ENCODE peak calls at places on chromosomes 5 and 9, in four cellular contexts. U, C, R and D are unnamed samples.
A peak's percentile ranks its signal among the peaks of the same experiment; 100 is the strongest.

GRCh38 chr9:34522091-34522887 is 501 bp downstream of the ENHO start:
- DNase-seq in U (no peak), C (no peak), R (no peak), D (no peak)

GRCh38 chr9:70260007-70260443 is 1.2 kb downstream of the SMC5 start:
- DNase-seq in C (no peak), R (no peak), U (no peak), D (no peak)

GRCh38 chr5:78271766-78272165 is 22.7 kb downstream of the AP3B1 start:
- DNase-seq in C (no peak), R (no peak), U (no peak), D (no peak)

GRCh38 chr5:138843789-138844461 is 31.2 kb downstream of the LRRTM2 start:
- DNase-seq in U (no peak), C (no peak), R (no peak), D (no peak)

GRCh38 chr5:136560111-136560510 is 194.8 kb upstream of the TRPC7 start:
- DNase-seq in C (no peak), R (no peak), U (no peak), D (no peak)

GRCh38 chr9:85741112-85741874 is 461 bp downstream of the AGTPBP1 start:
- DNase-seq in R (no peak), C (peak; percentile 34), U (peak; percentile 64), D (peak; percentile 32)

GRCh38 chr5:143976055-143976454 is 164.1 kb downstream of the HMHB1 start:
- DNase-seq in U (no peak), C (no peak), R (no peak), D (no peak)

GRCh38 chr5:52989025-52989780 is at the start of gene ITGA2:
- DNase-seq in U (peak; percentile 36), C (no peak), R (peak; percentile 30), D (peak; percentile 12)

GRCh38 chr5:116574682-116575634 is at the start of gene SEMA6A:
- DNase-seq in R (peak; percentile 79), C (peak; percentile 67), U (peak; percentile 74), D (peak; percentile 75)

GRCh38 chr5:54844905-54845566 is 140.4 kb downstream of the ESM1 start:
- DNase-seq in R (peak; percentile 13), U (no peak), C (no peak), D (no peak)

GRCh38 chr9:107540167-107540566 is 50.6 kb upstream of the KLF4 start:
- DNase-seq in R (no peak), U (no peak), C (no peak), D (no peak)

GRCh38 chr9:96293481-96293880 is 8.5 kb downstream of the HSD17B3 start:
- DNase-seq in R (no peak), C (no peak), U (no peak), D (no peak)

GRCh38 chr5:55920784-55921183 is 69.6 kb downstream of the IL31RA start:
- DNase-seq in U (peak; percentile 20), R (no peak), C (no peak), D (no peak)

GRCh38 chr5:9765421-9765820 is 135.3 kb upstream of the TAS2R1 start:
- DNase-seq in C (no peak), U (no peak), R (no peak), D (no peak)

GRCh38 chr5:127567026-127567768 is 49.8 kb downstream of the PRRC1 start:
- DNase-seq in U (peak; percentile 32), R (no peak), C (no peak), D (no peak)

GRCh38 chr5:76715484-76715733 is 517 bp upstream of the F2R start:
- DNase-seq in C (no peak), R (no peak), U (no peak), D (no peak)

GRCh38 chr9:129069825-129070473 is 11.0 kb upstream of the DOLPP1 start:
- DNase-seq in U (no peak), C (no peak), R (no peak), D (no peak)

GRCh38 chr5:142408536-142409252 is 83.9 kb upstream of the SPRY4 start:
- DNase-seq in U (no peak), C (no peak), R (no peak), D (no peak)

GRCh38 chr5:43286623-43287022 is 26.6 kb downstream of the HMGCS1 start:
- DNase-seq in C (no peak), R (no peak), U (no peak), D (no peak)

GRCh38 chr5:125005287-125005686 is 258.8 kb upstream of the ZNF608 start:
- DNase-seq in U (no peak), C (no peak), R (no peak), D (peak; percentile 23)

GRCh38 chr9:116124472-116125040 is 29.0 kb upstream of the PAPPA start:
- DNase-seq in R (no peak), C (no peak), U (no peak), D (no peak)